ENCODE peak calls at places on chromosomes 11 and 22, in seven cellular contexts. C, D, G, M, O, P and R are unnamed samples. For H3K9me3, the result is how much of the 10 kb centered on the place peaks cover.

GRCh38 chr11:8018742-8019631 is 31.9 kb downstream of the EIF3F start:
- DNase-seq in C (no peak), D (peak), G (peak), M (peak), O (peak), P (peak), R (peak)

GRCh38 chr11:73189723-73190556 is 28.1 kb upstream of the P2RY2 start:
- DNase-seq in C (no peak), D (no peak), G (no peak), M (no peak), O (peak), P (no peak), R (no peak)

GRCh38 chr11:1402776-1403620 is 13.3 kb downstream of the BRSK2 start:
- DNase-seq in C (no peak), D (no peak), G (no peak), M (no peak), O (no peak), P (no peak), R (no peak)

GRCh38 chr11:112958670-112959069 is 2.5 kb upstream of the NCAM1 start:
- DNase-seq in C (no peak), D (no peak), G (peak), M (no peak), O (no peak), P (no peak), R (no peak)

GRCh38 chr11:128171496-128171895 is 415.9 kb downstream of the ETS1 start:
- DNase-seq in C (no peak), D (no peak), G (no peak), M (no peak), O (no peak), P (no peak), R (no peak)

GRCh38 chr22:41825376-41825775 is 7.5 kb upstream of the SREBF2 start:
- DNase-seq in C (no peak), D (no peak), G (no peak), M (peak), O (no peak), P (no peak), R (no peak)

GRCh38 chr11:123338266-123338800 is 91.7 kb upstream of the GRAMD1B start:
- DNase-seq in C (no peak), D (no peak), G (no peak), M (no peak), O (no peak), P (no peak), R (no peak)

GRCh38 chr11:36037031-36037430 is 93.2 kb downstream of the LDLRAD3 start:
- DNase-seq in C (no peak), D (no peak), G (no peak), M (no peak), O (no peak), P (no peak), R (no peak)

GRCh38 chr11:125226701-125227100 is 62.1 kb downstream of the PKNOX2 start:
- DNase-seq in C (no peak), D (no peak), G (no peak), M (no peak), O (no peak), P (no peak), R (no peak)

GRCh38 chr22:40107756-40108437 is 69.8 kb upstream of the TNRC6B start:
- DNase-seq in C (peak), D (no peak), G (no peak), M (no peak), O (no peak), P (no peak), R (no peak)

GRCh38 chr11:134838708-134839107 is 426.7 kb upstream of the B3GAT1 start:
- DNase-seq in C (no peak), D (no peak), G (no peak), M (no peak), O (no peak), P (no peak), R (no peak)

GRCh38 chr11:129267716-129268115 is 75.6 kb upstream of the ARHGAP32 start:
- DNase-seq in C (no peak), D (no peak), G (no peak), M (no peak), O (no peak), P (no peak), R (no peak)

GRCh38 chr11:6022954-6023353 is 7.6 kb downstream of the OR56A1 start:
- DNase-seq in C (peak), D (no peak), G (peak), M (peak), O (no peak), P (no peak), R (no peak)

GRCh38 chr11:108693852-108694251 is 29.0 kb downstream of the DDX10 start:
- DNase-seq in C (no peak), D (no peak), G (no peak), M (no peak), O (no peak), P (no peak), R (no peak)

GRCh38 chr11:92131289-92131890 is 93.2 kb upstream of the FAT3 start:
- DNase-seq in C (no peak), D (no peak), G (peak), M (no peak), O (no peak), P (no peak), R (no peak)

GRCh38 chr11:75035911-75036536 is 47.3 kb downstream of the NEU3 start:
- DNase-seq in C (no peak), D (no peak), G (no peak), M (peak), O (no peak), P (no peak), R (no peak)

GRCh38 chr11:120853435-120853834 is 170.5 kb upstream of the TBCEL start:
- DNase-seq in C (no peak), D (no peak), G (no peak), M (no peak), O (no peak), P (no peak), R (no peak)

GRCh38 chr11:101436511-101437142 is 147.2 kb downstream of the TRPC6 start:
- DNase-seq in C (peak), D (no peak), G (peak), M (peak), O (no peak), P (no peak), R (no peak)

GRCh38 chr11:119691020-119691666 is 37.9 kb downstream of the NECTIN1 start:
- DNase-seq in C (no peak), D (no peak), G (no peak), M (no peak), O (no peak), P (peak), R (no peak)

GRCh38 chr11:18277560-18278271 is 11.7 kb downstream of the SAA1 start:
- DNase-seq in C (no peak), D (no peak), G (no peak), M (no peak), O (peak), P (no peak), R (no peak)

GRCh38 chr22:22855085-22855484 is 32.5 kb upstream of the IGLL5 start:
- DNase-seq in C (no peak), D (no peak), G (no peak), M (no peak), O (no peak), P (no peak), R (no peak)

GRCh38 chr11:18633256-18634139 is 644 bp downstream of the SPTY2D1 start:
- DNase-seq in C (no peak), D (no peak), G (no peak), M (peak), O (no peak), P (no peak), R (no peak)

GRCh38 chr11:31030375-31030774 is 339.2 kb downstream of the DCDC1 start:
- DNase-seq in C (no peak), D (no peak), G (no peak), M (no peak), O (no peak), P (no peak), R (no peak)

GRCh38 chr11:134332189-134332631 is 422 bp downstream of the GLB1L2 start:
- DNase-seq in C (no peak), D (no peak), G (no peak), M (peak), O (no peak), P (peak), R (peak)

GRCh38 chr11:61445535-61445934 is 15.6 kb downstream of the SDHAF2 start:
- DNase-seq in C (no peak), D (no peak), G (no peak), M (no peak), O (no peak), P (no peak), R (no peak)

GRCh38 chr11:11782532-11783110 is 59.2 kb upstream of the USP47 start:
- DNase-seq in C (no peak), D (peak), G (no peak), M (no peak), O (no peak), P (no peak), R (no peak)

GRCh38 chr11:72111803-72112540 is 523 bp downstream of the ANAPC15 start:
- DNase-seq in C (peak), D (peak), G (peak), M (peak), O (peak), P (peak), R (peak)

GRCh38 chr11:109747839-109748238 is 325.8 kb downstream of the C11orf87 start:
- DNase-seq in C (no peak), D (no peak), G (no peak), M (no peak), O (peak), P (no peak), R (no peak)

GRCh38 chr11:10688401-10688800 is 5.2 kb downstream of the IRAG1 start:
- DNase-seq in C (no peak), D (no peak), G (no peak), M (peak), O (no peak), P (no peak), R (no peak)

GRCh38 chr11:32188785-32189184 is 97.9 kb downstream of the RCN1 start:
- DNase-seq in C (no peak), D (no peak), G (peak), M (no peak), O (no peak), P (no peak), R (no peak)

GRCh38 chr11:78851883-78852586 is 277.4 kb upstream of the NARS2 start:
- DNase-seq in C (no peak), D (peak), G (no peak), M (no peak), O (no peak), P (no peak), R (no peak)

DNA sequence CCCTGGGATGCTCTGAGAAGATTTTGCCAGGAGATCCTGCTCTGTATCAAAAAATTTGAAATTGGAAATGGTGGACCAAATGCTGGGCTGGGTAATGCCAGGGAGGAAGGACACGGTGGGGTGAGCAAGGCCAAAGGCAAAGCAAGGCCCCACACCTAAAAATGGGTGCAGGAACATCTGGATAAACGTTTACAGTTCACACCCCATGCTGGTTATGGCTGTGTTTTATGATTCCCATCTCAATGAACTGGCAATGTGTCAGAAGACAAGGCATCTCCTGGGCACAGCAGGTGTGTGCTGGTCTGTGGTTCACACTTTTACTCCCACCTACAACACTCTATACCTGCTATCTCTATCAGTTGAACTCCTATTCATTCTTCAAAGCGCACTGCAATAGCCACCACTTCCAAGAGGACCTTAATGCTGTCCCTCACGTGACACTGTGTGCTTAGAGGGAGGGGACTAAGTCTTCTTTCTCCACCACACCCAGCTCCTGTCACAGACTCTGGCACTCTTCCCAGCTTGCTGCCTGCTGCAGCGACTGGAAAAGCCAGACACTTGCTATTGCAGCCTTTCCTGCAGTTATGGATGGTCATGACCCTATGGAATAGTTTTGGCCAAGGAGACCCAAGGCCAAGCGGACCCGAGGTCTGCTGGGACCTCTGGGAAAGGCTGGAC is 277.5 kb downstream of the CTTN start:
- DNase-seq in C (no peak), D (no peak), G (peak), M (no peak), O (no peak), P (no peak), R (no peak)
- H3K9me3 ChIP-seq in C (under half), D (under half), G (under half), M (under half), O (under half), P (under half), R (under half)

DNA sequence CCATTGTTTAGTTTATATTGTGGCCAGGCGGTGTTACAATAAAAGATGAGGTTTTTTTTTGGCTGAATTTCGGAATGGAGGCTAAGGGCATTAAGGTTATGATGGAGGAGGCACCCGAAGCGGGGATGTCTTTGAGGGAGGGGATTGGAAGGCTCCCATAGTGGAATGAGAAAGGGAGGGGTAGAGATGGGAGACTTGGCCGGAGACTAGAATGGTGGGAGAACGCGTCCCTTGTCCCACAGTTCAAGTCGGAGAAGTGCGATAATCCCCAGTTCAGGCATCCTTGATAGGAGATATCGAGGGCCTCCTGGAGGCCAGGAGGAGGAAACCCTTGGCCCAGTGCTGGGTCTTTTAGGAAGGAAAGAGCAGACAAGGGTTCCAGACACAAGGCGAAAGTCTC is 21.6 kb downstream of the ZNF195 start:
- DNase-seq in C (no peak), D (no peak), G (no peak), M (no peak), O (no peak), P (no peak), R (no peak)
- H3K9me3 ChIP-seq in C (half or more), D (half or more), G (half or more), M (half or more), O (half or more), P (half or more), R (half or more)

DNA sequence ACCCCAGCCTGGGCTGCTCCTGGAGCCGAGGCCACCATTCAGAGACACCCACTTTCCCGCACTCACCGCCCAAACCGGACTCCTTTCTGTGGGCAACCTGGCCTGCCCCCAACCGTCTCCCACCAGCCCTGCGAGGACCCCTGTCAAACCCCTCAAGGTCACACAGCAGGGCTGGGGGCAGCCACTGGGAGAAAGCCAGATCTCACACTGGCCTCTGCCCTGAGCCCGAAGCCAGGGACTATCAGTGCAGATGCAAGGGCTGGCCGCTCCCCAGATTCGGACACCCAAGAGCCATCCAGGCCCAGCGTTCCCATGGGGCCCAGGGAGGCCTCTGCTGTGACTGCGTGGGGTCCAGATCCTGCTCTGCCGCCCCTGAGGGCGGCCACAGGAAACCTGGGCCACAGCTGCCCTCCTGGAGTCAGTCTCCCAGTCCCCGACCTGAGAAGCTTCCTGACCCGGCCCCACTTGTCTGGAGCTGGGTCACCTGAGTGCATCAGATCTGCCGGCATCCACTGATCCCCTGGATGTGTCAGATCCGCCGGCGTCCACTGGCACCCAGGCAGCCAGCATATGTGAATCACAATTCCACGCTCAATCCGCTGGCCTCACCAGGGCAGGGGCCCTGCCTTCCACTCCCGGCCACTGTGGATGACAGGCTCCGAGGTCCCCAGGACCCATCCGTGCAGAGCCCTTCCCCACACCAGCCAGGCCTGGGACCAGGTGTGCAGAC is 139.7 kb downstream of the BRD1 start:
- DNase-seq in C (no peak), D (no peak), G (no peak), M (peak), O (no peak), P (no peak), R (no peak)
- H3K9me3 ChIP-seq in C (under half), D (under half), G (under half), M (under half), O (under half), P (under half), R (under half)

GRCh38 chr22:47446331-47446730 is 683.9 kb downstream of the TBC1D22A start:
- DNase-seq in C (no peak), D (no peak), G (no peak), M (no peak), O (no peak), P (no peak), R (no peak)
- H3K9me3 ChIP-seq in C (under half), D (under half), G (under half), M (half or more), O (under half), P (under half), R (under half)

GRCh38 chr11:70805243-70805642 is 406.9 kb downstream of the CTTN start:
- DNase-seq in C (no peak), D (no peak), G (no peak), M (no peak), O (no peak), P (no peak), R (no peak)
- H3K9me3 ChIP-seq in C (under half), D (under half), G (under half), M (under half), O (under half), P (under half), R (under half)

GRCh38 chr22:21104126-21104691 is 58.5 kb downstream of the LRRC74B start:
- DNase-seq in C (no peak), D (no peak), G (no peak), M (no peak), O (no peak), P (no peak), R (no peak)
- H3K9me3 ChIP-seq in C (under half), D (under half), G (under half), M (under half), O (under half), P (under half), R (under half)